ENCODE peak calls at places on chromosome 22, in four cellular contexts. L is body of pancreas, I is mammary epithelial cell, E is HCT116. M is an unnamed sample.

GRCh38 chr22:49569286-49570031 is 258.2 kb downstream of the BRD1 start:
- DNase-seq in L (no peak), I (no peak), E (no peak), M (no peak)

GRCh38 chr22:50599816-50600454 is 658 bp upstream of the MAPK8IP2 start:
- DNase-seq in L (peak; percentile 66), I (peak; percentile 8), E (no peak), M (peak; percentile 46)

GRCh38 chr22:48876951-48877350 is 950.7 kb downstream of the BRD1 start:
- DNase-seq in L (no peak), I (no peak), E (no peak), M (no peak)

GRCh38 chr22:38700271-38700788 is 413 bp downstream of the JOSD1 start:
- DNase-seq in L (peak; percentile 74), I (peak; percentile 74), E (no peak), M (no peak)

GRCh38 chr22:37763012-37763411 is 44.7 kb upstream of the GCAT start:
- DNase-seq in L (no peak), I (no peak), E (no peak), M (no peak)

GRCh38 chr22:35010543-35010942 is 55.4 kb upstream of the ISX start:
- DNase-seq in L (no peak), I (no peak), E (no peak), M (no peak)

GRCh38 chr22:37326726-37327125 is 44.4 kb downstream of the CYTH4 start:
- DNase-seq in L (peak; percentile 89), I (no peak), E (no peak), M (no peak)

GRCh38 chr22:40436460-40437431 is 66.4 kb downstream of the SGSM3 start:
- DNase-seq in L (peak; percentile 28), I (peak; percentile 44), E (peak; percentile 53), M (peak; percentile 78)

GRCh38 chr22:17785185-17786184 is 11.2 kb upstream of the BID start:
- DNase-seq in L (peak; percentile 83), I (peak; percentile 39), E (peak; percentile 41), M (peak; percentile 38)

GRCh38 chr22:42769574-42770447 is 49.1 kb upstream of the A4GALT start:
- DNase-seq in L (peak; percentile 76), I (no peak), E (no peak), M (peak; percentile 93)
- H3K27ac ChIP-seq in L (no peak overlapping the region), I (no peak overlapping the region), E (peak overlapping the region; percentile 22), M (no peak overlapping the region)

DNA sequence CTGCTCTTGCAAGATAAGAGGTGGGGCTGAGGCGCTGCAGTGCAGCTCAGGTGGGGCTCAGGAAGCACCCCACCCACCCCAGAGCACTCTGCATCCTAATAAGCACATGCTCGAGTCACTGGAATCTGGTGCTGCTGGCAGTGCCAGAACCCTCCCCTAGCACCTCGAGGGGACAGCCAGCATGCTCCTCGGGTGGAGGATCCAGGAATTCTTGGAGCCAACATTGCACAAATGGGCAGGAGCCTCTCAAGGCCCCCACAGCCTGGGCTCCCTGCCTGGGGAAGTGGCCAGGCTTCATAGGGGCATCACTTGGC is 27.5 kb upstream of the CABP7 start:
- DNase-seq in L (no peak), I (no peak), E (no peak), M (no peak)
- TF ChIP-seq CTCF in L (no peak), I (no peak), E (no peak), M (no peak)

DNA sequence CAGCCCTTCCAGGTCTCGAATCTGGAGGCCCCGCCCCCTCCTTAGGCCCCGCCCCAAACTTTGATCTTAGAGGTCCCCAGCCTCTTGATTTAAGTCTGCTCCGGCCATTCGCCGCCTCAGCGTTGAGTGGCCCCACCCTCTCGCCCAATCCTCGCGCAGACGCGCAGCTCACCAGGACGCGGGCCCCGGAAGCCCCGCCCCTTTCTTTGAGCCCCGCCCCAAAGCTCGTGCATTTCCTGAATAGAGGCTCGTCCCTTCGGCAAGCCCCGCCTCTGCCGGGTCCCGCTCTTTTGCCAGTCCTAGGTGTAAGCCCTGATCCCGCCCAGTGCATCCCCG is 190 bp upstream of the GUCD1 start:
- DNase-seq in L (peak; percentile 100), I (peak; percentile 98), E (peak; percentile 97), M (peak; percentile 98)
- H3K27ac ChIP-seq in L (peak overlapping the region; percentile 85), I (peak overlapping the region; percentile 90), E (peak overlapping the region; percentile 87), M (peak overlapping the region; percentile 86)

DNA sequence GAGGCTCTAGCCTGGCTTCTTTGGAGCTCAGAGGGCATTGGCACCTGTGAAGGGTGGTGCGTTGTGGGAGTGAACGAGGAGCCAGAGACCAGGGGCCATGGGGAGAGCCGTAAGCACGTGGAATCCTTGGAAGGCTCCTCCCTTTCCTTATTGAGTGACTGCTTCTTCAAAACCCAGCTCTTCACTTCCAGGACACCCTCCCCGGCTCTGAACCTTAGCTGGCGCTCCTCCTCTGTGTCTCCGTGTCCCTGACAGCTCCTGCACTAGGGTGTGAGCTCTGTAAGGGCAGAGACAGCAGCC is 26.3 kb downstream of the POLR3H start:
- DNase-seq in L (no peak), I (no peak), E (no peak), M (no peak)
- TF ChIP-seq CTCF in L (no peak), I (no peak), E (no peak), M (no peak)

GRCh38 chr22:28139993-28140392 is 220.9 kb upstream of the PITPNB start:
- DNase-seq in L (no peak), I (peak; percentile 77), E (no peak), M (peak; percentile 88)
- H3K27ac ChIP-seq in L (no peak overlapping the region), I (no peak overlapping the region), E (no peak overlapping the region), M (peak overlapping the region; percentile 41)

DNA sequence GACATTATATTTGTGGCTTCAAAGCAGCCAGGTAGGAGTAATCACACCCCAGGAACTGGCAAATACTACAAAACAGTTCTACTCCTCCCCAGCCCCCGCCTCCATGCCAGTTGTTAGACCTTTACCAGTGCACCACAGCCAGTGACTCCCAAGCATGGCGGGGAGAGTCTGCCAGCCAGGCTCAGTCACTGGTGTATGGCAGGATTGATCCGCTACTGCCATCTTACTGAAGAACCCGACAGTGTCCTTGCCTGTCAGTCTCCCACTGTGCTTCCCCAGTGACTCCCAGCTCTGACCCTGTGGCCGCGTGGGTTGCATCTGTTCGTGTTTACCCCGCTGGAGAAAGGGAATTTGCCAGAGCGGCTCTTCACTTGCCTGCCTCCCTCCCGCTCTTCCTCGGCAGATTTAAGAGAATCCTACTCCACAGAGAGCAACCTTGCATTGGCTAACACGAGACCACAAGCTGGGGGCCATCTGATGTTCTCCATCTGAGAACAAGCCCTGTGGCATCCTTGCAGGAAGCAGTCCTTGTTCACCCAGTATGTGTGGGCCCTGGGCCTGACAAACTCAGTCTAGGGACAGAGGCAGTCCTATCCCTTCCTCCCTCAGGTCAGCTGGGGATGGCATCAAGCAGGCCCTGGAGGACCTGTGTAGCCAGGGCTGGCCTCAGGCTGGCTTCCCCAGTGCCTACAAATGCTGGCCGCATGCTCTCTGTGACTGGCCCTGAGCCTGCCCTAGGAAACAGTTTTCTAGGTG is 33.1 kb downstream of the GNAZ start:
- DNase-seq in L (no peak), I (no peak), E (no peak), M (no peak)
- TF ChIP-seq CTCF in L (no peak), I (no peak), E (no peak), M (no peak)

GRCh38 chr22:27776410-27776958 is 25.1 kb downstream of the MN1 start:
- DNase-seq in L (no peak), I (no peak), E (no peak), M (no peak)

GRCh38 chr22:27774200-27774599 is 27.4 kb downstream of the MN1 start:
- DNase-seq in L (no peak), I (no peak), E (no peak), M (no peak)

GRCh38 chr22:27777128-27777527 is 24.4 kb downstream of the MN1 start:
- DNase-seq in L (no peak), I (no peak), E (no peak), M (no peak)

GRCh38 chr22:27775087-27775697 is 26.4 kb downstream of the MN1 start:
- DNase-seq in L (no peak), I (no peak), E (no peak), M (no peak)

GRCh38 chr22:27775698-27776409 is 25.7 kb downstream of the MN1 start:
- DNase-seq in L (no peak), I (no peak), E (no peak), M (no peak)
- H3K27ac ChIP-seq in L (no peak overlapping the region), I (no peak overlapping the region), E (no peak overlapping the region), M (peak overlapping the region; percentile 81)

GRCh38 chr22:29469755-29470154 is 10.3 kb upstream of the NEFH start:
- DNase-seq in L (no peak), I (no peak), E (no peak), M (peak; percentile 53)
- TF ChIP-seq CTCF in L (no peak), I (no peak), E (no peak), M (no peak)

DNA sequence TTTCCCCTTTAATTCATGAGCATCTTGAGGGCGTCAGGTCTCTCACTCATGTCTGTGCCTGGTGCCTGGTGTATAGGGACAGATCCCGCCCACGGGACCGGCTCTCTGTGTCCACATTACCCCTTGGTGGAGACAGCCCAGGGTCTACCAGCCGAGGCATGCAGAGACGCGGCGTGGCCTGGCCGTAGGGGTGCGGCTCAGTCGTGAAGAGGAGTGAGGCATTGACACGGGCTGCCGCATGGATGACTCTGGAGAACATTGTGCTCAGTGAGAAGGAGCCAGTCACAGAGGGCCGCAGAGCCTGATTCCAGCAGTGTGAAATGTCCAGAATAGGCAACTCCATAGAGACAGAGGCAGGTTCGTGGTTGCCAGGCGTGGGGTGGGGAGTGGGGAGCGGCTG is 209.8 kb downstream of the TBC1D22A start:
- DNase-seq in L (no peak), I (no peak), E (no peak), M (no peak)
- H3K27ac ChIP-seq in L (peak overlapping the region; percentile 66), I (no peak overlapping the region), E (no peak overlapping the region), M (no peak overlapping the region)

GRCh38 chr22:46378499-46379300 is 43.2 kb downstream of the TRMU start:
- DNase-seq in L (peak; percentile 53), I (no peak), E (no peak), M (no peak)

GRCh38 chr22:46379301-46379930 is 43.9 kb downstream of the TRMU start:
- DNase-seq in L (peak; percentile 74), I (no peak), E (no peak), M (no peak)

GRCh38 chr22:46376908-46377565 is 41.5 kb downstream of the TRMU start:
- DNase-seq in L (peak; percentile 66), I (no peak), E (no peak), M (no peak)

GRCh38 chr22:46376096-46376495 is 40.6 kb downstream of the TRMU start:
- DNase-seq in L (no peak), I (no peak), E (no peak), M (no peak)

DNA sequence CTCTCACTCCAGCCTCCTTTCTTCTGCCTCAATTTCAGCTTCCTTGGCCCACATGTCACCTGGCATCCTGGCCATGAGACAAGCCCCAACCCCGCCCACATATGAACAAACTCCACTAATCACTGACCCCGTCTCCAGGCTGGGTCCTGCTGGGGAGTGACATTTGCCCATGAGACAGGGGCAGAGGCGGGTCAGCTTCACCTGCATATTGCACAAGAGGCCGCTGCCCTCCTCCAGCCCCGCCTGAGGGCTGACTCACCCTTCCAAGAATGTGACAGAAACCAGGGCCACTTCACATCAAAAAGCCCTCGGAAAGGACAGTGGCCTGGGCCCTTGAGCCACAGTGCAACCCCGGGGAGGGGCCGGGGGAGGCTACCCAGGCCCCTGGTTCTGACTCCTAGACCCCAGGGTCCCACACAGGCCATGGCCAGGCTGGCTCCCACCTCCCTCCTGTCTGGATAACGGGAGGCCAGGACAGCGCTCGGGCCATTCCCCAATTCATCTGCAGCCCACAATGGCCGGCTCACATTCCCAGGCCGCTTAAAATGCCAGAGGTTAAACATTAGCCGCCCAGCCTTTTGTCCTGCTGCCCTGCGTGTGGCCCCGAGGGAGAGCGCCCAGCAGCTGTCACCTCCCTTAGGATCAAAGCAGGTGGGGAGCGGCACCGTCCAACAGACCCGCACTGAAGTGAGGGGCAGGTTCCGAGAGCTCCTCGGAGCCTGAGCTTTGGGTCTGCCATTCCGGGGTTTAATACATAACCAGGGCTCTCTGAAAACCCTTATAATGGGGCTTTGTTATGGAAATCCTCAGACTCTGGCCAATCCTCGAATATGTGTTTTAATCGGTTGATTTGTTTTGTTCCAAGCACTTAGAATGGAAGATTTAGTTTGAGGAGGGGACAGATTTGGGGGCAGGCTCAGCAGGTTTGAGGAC is 42.3 kb downstream of the TRMU start:
- DNase-seq in L (peak; percentile 94), I (peak; percentile 63), E (peak; percentile 66), M (peak; percentile 21)
- TF ChIP-seq CTCF in L (no peak), I (no peak), E (no peak), M (no peak)